ENCODE peak calls at places on chromosomes 7 and 10, in seven cellular contexts. P is HFFc6; U is heart right ventricle; B is B cell; L is NCI-H748 treated with DMSO at 0.1 percent for 48 hours; W is H9; O is activated CD4-positive, alpha-beta T cell treated with anti-CD3 and anti-CD28 coated beads, Interleukin-2, amount 50 U/mL, for 24 hours. E is an unnamed sample.

GRCh38 chr7:121570365-121570764 is 174.3 kb upstream of the FAM3C start:
- DNase-seq in L (no peak), W (no peak), U (no peak), O (no peak), P (no peak), B (no peak), E (no peak)

GRCh38 chr7:2796358-2797352 is 47.5 kb downstream of the GNA12 start:
- DNase-seq in L (no peak), U (peak), O (no peak), B (no peak), W (no peak), P (no peak), E (peak)

GRCh38 chr7:143487566-143487965 is 9.9 kb downstream of the TAS2R41 start:
- DNase-seq in W (no peak), O (no peak), U (peak), L (no peak), B (no peak), P (peak), E (no peak)

GRCh38 chr7:17436126-17436525 is 137.7 kb downstream of the AHR start:
- DNase-seq in L (no peak), P (no peak), B (no peak), U (no peak), O (no peak), W (no peak), E (no peak)

GRCh38 chr10:17644485-17644964 is 574 bp downstream of the STAM start:
- DNase-seq in L (peak), U (no peak), B (no peak), W (no peak), P (peak), O (no peak), E (no peak)

GRCh38 chr7:1407883-1408282 is 51.4 kb downstream of the MICALL2 start:
- DNase-seq in W (no peak), O (no peak), P (no peak), B (no peak), L (no peak), U (no peak), E (no peak)

GRCh38 chr10:91289295-91289694 is 68.8 kb downstream of the PCGF5 start:
- DNase-seq in W (no peak), O (no peak), U (no peak), L (no peak), P (no peak), B (no peak), E (no peak)

GRCh38 chr10:4066581-4067403 is 281.8 kb upstream of the KLF6 start:
- DNase-seq in O (no peak), P (no peak), W (no peak), L (no peak), U (no peak), B (no peak), E (peak)

GRCh38 chr7:87886875-87887274 is 10.6 kb downstream of the DBF4 start:
- DNase-seq in O (no peak), U (no peak), W (no peak), B (peak), P (peak), L (no peak), E (no peak)

GRCh38 chr10:62584216-62584615 is 210.0 kb downstream of the ZNF365 start:
- DNase-seq in P (peak), U (no peak), W (no peak), L (no peak), B (no peak), O (no peak), E (no peak)

E was measured in islet precursor cell.